ENCODE peak calls at places on chromosome 1, in ten cellular contexts. O is uterus, W is body of pancreas, H is breast epithelium, T is stomach, A is ovary, S is transverse colon, D is NB4, F is adrenal gland, E is tibial nerve. Q is an unnamed sample.

GRCh38 chr1:46637444-46638083 is 21.0 kb upstream of the MOB3C start:
- DNase-seq in O (no peak), W (no peak), H (no peak), T (no peak), A (no peak), S (no peak), D (no peak), F (no peak), E (no peak), Q (no peak)

GRCh38 chr1:201758508-201759050 is 70.4 kb upstream of the IPO9 start:
- DNase-seq in O (no peak), W (no peak), H (no peak), T (no peak), A (no peak), S (no peak), D (no peak), F (no peak), E (no peak), Q (no peak)

GRCh38 chr1:232950919-232951579 is 638 bp downstream of the NTPCR start:
- DNase-seq in O (no peak), W (no peak), H (no peak), T (no peak), A (no peak), S (peak; percentile 39), D (peak; percentile 76), F (peak; percentile 13), E (no peak), Q (peak; percentile 31)

GRCh38 chr1:6148497-6149241 is 31.5 kb downstream of the CHD5 start:
- DNase-seq in O (no peak), W (peak; percentile 60), H (peak; percentile 19), T (peak; percentile 57), A (peak; percentile 61), S (peak; percentile 64), D (no peak), F (peak; percentile 64), E (no peak), Q (peak; percentile 58)

GRCh38 chr1:110383311-110383990 is 7.4 kb downstream of the SLC16A4 start:
- DNase-seq in O (no peak), W (no peak), H (no peak), T (no peak), A (no peak), S (no peak), D (peak; percentile 85), F (no peak), E (no peak), Q (no peak)

GRCh38 chr1:86137458-86137857 is 19.1 kb downstream of the COL24A1 start:
- DNase-seq in O (no peak), W (no peak), H (no peak), T (no peak), A (no peak), S (no peak), D (peak; percentile 20), F (no peak), E (no peak), Q (no peak)

GRCh38 chr1:111620412-111620971 is 903 bp downstream of the RAP1A start:
- DNase-seq in O (no peak), W (no peak), H (peak; percentile 48), T (no peak), A (no peak), S (no peak), D (peak; percentile 77), F (no peak), E (no peak), Q (no peak)

GRCh38 chr1:12107718-12108117 is 44.6 kb downstream of the TNFRSF8 start:
- DNase-seq in O (no peak), W (no peak), H (no peak), T (no peak), A (no peak), S (no peak), D (no peak), F (no peak), E (no peak), Q (no peak)

GRCh38 chr1:39204441-39205081 is at the start of gene MACF1:
- DNase-seq in O (peak; percentile 78), W (peak; percentile 46), H (peak; percentile 61), T (peak; percentile 26), A (peak; percentile 81), S (peak; percentile 55), D (peak; percentile 63), F (peak; percentile 79), E (peak; percentile 32), Q (peak; percentile 76)

GRCh38 chr1:173444757-173445156 is 32.4 kb upstream of the PRDX6 start:
- DNase-seq in O (no peak), W (no peak), H (no peak), T (no peak), A (no peak), S (no peak), D (no peak), F (no peak), E (no peak), Q (no peak)

GRCh38 chr1:3956527-3957170 is 56.6 kb upstream of the C1orf174 start:
- DNase-seq in O (no peak), W (no peak), H (no peak), T (no peak), A (no peak), S (no peak), D (no peak), F (no peak), E (no peak), Q (no peak)

GRCh38 chr1:175192111-175192629 is 406 bp downstream of the KIAA0040 start:
- DNase-seq in O (peak; percentile 61), W (peak; percentile 75), H (peak; percentile 70), T (peak; percentile 83), A (peak; percentile 68), S (peak; percentile 79), D (peak; percentile 11), F (peak; percentile 72), E (peak; percentile 37), Q (peak; percentile 60)

GRCh38 chr1:153355445-153356071 is 2.1 kb upstream of the S100A9 start:
- DNase-seq in O (peak; percentile 25), W (peak; percentile 67), H (peak; percentile 65), T (peak; percentile 53), A (no peak), S (peak; percentile 59), D (peak; percentile 88), F (peak; percentile 70), E (no peak), Q (peak; percentile 60)

GRCh38 chr1:180527270-180527669 is 24.9 kb upstream of the ACBD6 start:
- DNase-seq in O (no peak), W (no peak), H (no peak), T (no peak), A (no peak), S (no peak), D (peak; percentile 24), F (peak; percentile 36), E (no peak), Q (peak; percentile 87)

GRCh38 chr1:84401156-84401555 is 2.9 kb downstream of the DNASE2B start:
- DNase-seq in O (no peak), W (no peak), H (no peak), T (no peak), A (no peak), S (no peak), D (no peak), F (no peak), E (no peak), Q (no peak)

GRCh38 chr1:209187589-209187988 is 395.9 kb upstream of the CAMK1G start:
- DNase-seq in O (no peak), W (no peak), H (no peak), T (no peak), A (no peak), S (no peak), D (no peak), F (no peak), E (no peak), Q (no peak)

GRCh38 chr1:68496680-68497357 is at the start of gene DEPDC1:
- DNase-seq in O (peak; percentile 91), W (peak; percentile 95), H (peak; percentile 91), T (peak; percentile 94), A (peak; percentile 92), S (peak; percentile 94), D (peak; percentile 95), F (peak; percentile 98), E (peak; percentile 90), Q (peak; percentile 96)
- TF ChIP-seq POLR2A in O (no peak), W (no peak), H (no peak), T (no peak), A (no peak), S (no peak), D (peak; percentile 66), F (no peak), E (no peak), Q (no peak)

DNA sequence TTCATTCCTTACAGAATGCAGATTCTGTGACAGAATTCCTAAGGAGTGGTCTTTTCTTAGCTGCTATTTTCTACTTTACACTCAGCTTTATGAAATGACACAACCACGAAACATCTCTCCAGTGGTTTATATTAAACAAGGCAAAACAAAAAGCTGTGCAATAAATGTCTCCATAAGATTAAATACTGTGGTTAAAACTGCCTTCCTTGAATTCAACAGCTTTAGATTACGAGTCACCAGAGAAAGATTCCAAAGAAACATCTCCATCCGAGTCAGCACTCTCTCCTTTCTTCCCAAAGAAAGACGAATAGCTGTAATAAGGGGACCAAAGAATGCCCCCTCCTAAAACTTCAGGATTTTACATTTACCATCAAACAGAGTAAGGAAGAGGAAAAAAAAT is 4.6 kb upstream of the C1orf87 start:
- DNase-seq in O (no peak), W (no peak), H (no peak), T (no peak), A (no peak), S (no peak), D (no peak), F (no peak), E (no peak), Q (no peak)
- TF ChIP-seq CTCF in O (no peak), W (no peak), H (no peak), T (no peak), A (no peak), S (no peak), D (no peak), F (no peak), E (no peak), Q (no peak)

DNA sequence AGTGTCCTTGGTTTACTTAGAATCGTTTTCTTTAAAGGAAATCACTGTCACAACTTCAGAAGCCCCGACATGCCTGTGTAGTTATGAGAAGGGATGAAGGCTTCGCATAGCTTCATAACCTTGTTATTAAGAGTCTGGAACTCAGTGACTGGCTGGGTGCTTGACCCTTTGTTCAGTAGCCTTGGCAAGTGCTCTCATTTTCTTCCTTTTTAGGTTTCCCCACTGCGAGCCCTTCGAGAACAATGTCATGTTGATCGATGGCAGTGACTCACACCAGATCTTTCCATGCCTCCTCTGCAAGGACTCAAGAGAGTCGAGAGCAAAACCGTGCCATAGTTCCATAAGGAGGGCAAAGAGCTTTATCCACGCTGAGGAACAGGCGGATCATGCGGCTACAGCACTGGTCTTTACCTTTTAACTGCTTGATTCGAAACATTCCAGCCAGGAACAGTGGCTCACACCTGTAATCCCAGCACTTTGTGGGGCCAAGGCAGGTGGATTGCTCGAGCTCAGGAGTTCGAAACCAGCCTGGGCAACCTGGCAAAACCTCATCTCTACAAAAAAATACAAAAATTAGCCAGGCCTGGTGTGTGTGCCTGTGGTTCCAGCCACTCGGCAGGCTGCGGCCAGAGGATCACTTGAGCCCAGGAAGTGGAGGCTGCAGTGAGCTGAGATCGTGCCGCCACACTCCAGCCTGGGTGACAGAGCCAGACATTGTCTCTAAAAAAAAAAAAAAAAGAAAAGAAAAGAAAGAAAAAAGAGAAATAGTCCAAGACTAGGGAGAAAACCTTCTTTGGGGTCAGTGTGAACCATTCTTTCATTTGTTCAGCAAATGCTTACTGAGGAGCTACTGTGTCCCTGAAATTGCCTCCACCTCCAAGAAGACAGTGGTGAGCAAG is 95.4 kb upstream of the ERRFI1 start:
- DNase-seq in O (peak; percentile 82), W (peak; percentile 84), H (peak; percentile 68), T (peak; percentile 61), A (peak; percentile 68), S (peak; percentile 57), D (peak; percentile 18), F (peak; percentile 94), E (no peak), Q (peak; percentile 71)
- TF ChIP-seq POLR2A in O (peak; percentile 50), W (peak; percentile 11), H (no peak), T (no peak), A (peak; percentile 21), S (peak; percentile 8), D (no peak), F (no peak), E (peak; percentile 18), Q (no peak)

GRCh38 chr1:237901284-237901870 is 10.7 kb upstream of the ZP4 start:
- DNase-seq in O (no peak), W (peak; percentile 31), H (no peak), T (no peak), A (no peak), S (no peak), D (peak; percentile 27), F (peak; percentile 56), E (no peak), Q (peak; percentile 38)
- TF ChIP-seq CTCF in O (no peak), W (peak; percentile 46), H (no peak), T (no peak), A (no peak), S (no peak), D (peak; percentile 40), F (peak; percentile 54), E (no peak), Q (peak; percentile 47)

Q was measured in testis.